ENCODE peak calls at places on chromosome 11, in ten cellular contexts. I is NCI-H460, K is T follicular helper cell, A is LHCN-M2, T is KG1, W is H7, R is GM20000, O is brain pericyte, L is astrocyte of the spinal cord, J is HCEC 1CT. X is an unnamed sample.

GRCh38 chr11:20754957-20755356 is 85.6 kb downstream of the NELL1 start:
- DNase-seq in K (no peak), L (no peak), O (no peak), W (peak), R (no peak), J (no peak), T (no peak), I (no peak), A (no peak), X (no peak)

GRCh38 chr11:106021181-106021966 is 666 bp downstream of the MSANTD4 start:
- DNase-seq in L (no peak), O (no peak), R (no peak), I (no peak), T (no peak), K (no peak), A (peak), J (peak), W (no peak), X (no peak)

GRCh38 chr11:66768088-66768521 is 39.1 kb upstream of the SPTBN2 start:
- DNase-seq in J (no peak), K (no peak), R (no peak), A (no peak), W (no peak), T (no peak), O (no peak), L (peak), I (no peak), X (no peak)

GRCh38 chr11:46914363-46914762 is 4.0 kb downstream of the LRP4 start:
- DNase-seq in W (no peak), R (no peak), L (peak), J (peak), A (peak), T (no peak), K (no peak), O (no peak), I (no peak), X (no peak)

GRCh38 chr11:12949456-12949855 is 59.7 kb upstream of the RASSF10 start:
- DNase-seq in J (no peak), K (no peak), A (no peak), I (no peak), O (no peak), T (no peak), R (no peak), L (no peak), W (no peak), X (no peak)

GRCh38 chr11:31254411-31254810 is 115.1 kb downstream of the DCDC1 start:
- DNase-seq in L (no peak), T (no peak), O (no peak), I (no peak), K (no peak), J (peak), W (no peak), R (no peak), A (peak), X (no peak)

GRCh38 chr11:11478687-11479086 is 125.6 kb upstream of the CSNK2A3 start:
- DNase-seq in I (no peak), R (no peak), L (no peak), A (no peak), K (no peak), J (no peak), W (peak), T (no peak), O (no peak), X (no peak)

GRCh38 chr11:6609502-6610015 is 2.5 kb downstream of the TAF10 start:
- DNase-seq in J (no peak), R (no peak), T (no peak), L (no peak), O (no peak), A (no peak), I (no peak), W (no peak), K (no peak), X (no peak)

GRCh38 chr11:12890476-12890875 is 118.6 kb upstream of the RASSF10 start:
- DNase-seq in K (no peak), A (no peak), W (no peak), J (no peak), R (no peak), I (no peak), L (no peak), T (no peak), O (no peak), X (no peak)

GRCh38 chr11:121291896-121292502 is 572 bp upstream of the SC5D start:
- DNase-seq in L (peak), I (no peak), W (peak), R (peak), O (no peak), A (no peak), K (no peak), J (no peak), T (peak), X (peak)

GRCh38 chr11:81476345-81476744 is 1257.3 kb downstream of the FAM181B start:
- DNase-seq in J (no peak), A (no peak), K (no peak), W (no peak), I (no peak), R (no peak), T (no peak), L (no peak), O (no peak), X (no peak)

GRCh38 chr11:60866911-60867870 is at the start of gene ZP1:
- DNase-seq in J (no peak), T (no peak), W (no peak), L (no peak), R (no peak), O (no peak), A (no peak), I (no peak), K (no peak), X (no peak)

GRCh38 chr11:115304774-115305472 is 199.3 kb downstream of the CADM1 start:
- DNase-seq in K (no peak), I (no peak), W (no peak), T (no peak), J (no peak), R (no peak), A (no peak), L (no peak), O (no peak), X (no peak)

GRCh38 chr11:63536669-63537292 is at the start of gene PLAAT4:
- DNase-seq in L (peak), R (peak), O (peak), T (peak), I (no peak), A (peak), W (peak), K (peak), J (peak), X (peak)

GRCh38 chr11:21446939-21447590 is 745.8 kb upstream of the ANO5 start:
- DNase-seq in R (no peak), T (no peak), L (no peak), A (no peak), W (no peak), O (no peak), J (no peak), K (no peak), I (no peak), X (no peak)

GRCh38 chr11:8732748-8733241 is 50.2 kb downstream of the RPL27A start:
- DNase-seq in J (peak), L (peak), I (no peak), W (no peak), O (no peak), R (no peak), A (peak), K (no peak), T (no peak), X (no peak)

GRCh38 chr11:26762089-26762488 is 40.2 kb upstream of the SLC5A12 start:
- DNase-seq in A (no peak), I (no peak), K (no peak), W (no peak), L (no peak), O (no peak), J (no peak), R (no peak), T (no peak), X (no peak)

GRCh38 chr11:41527530-41527929 is 68.1 kb upstream of the LRRC4C start:
- DNase-seq in W (no peak), J (no peak), T (no peak), K (no peak), A (no peak), R (no peak), L (no peak), O (no peak), I (no peak), X (no peak)

GRCh38 chr11:83162377-83162776 is 5.4 kb downstream of the PCF11 start:
- DNase-seq in W (no peak), J (no peak), K (no peak), L (no peak), I (no peak), R (peak), A (no peak), O (no peak), T (no peak), X (no peak)

GRCh38 chr11:92340839-92341238 is 116.2 kb downstream of the FAT3 start:
- DNase-seq in A (peak), W (no peak), K (no peak), R (no peak), L (peak), T (no peak), O (no peak), I (no peak), J (peak), X (peak)

GRCh38 chr11:112285918-112286317 is 25.3 kb upstream of the PLET1 start:
- DNase-seq in O (no peak), K (no peak), T (no peak), R (no peak), J (no peak), W (peak), I (no peak), L (peak), A (peak), X (no peak)

GRCh38 chr11:61028135-61028729 is 56.8 kb downstream of the CD6 start:
- DNase-seq in L (no peak), O (no peak), I (no peak), A (peak), K (peak), W (no peak), R (no peak), T (no peak), J (no peak), X (peak)

X was measured in activated CD4-positive, alpha-beta T cell treated with anti-CD3 and anti-CD28 coated beads for 48 hours.